ENCODE peak calls at places on chromosomes 5 and 9, in six cellular contexts. V is IMR-90, Z is tibial artery, D is OCI-LY7, F is dorsolateral prefrontal cortex, C is body of pancreas. B is an unnamed sample.

GRCh38 chr9:137458194-137459146 is 664 bp downstream of the NSMF start:
- DNase-seq in V (no peak), Z (peak), D (no peak), F (peak), C (peak), B (peak)

GRCh38 chr5:180054226-180054625 is 17.3 kb downstream of the RNF130 start:
- DNase-seq in V (no peak), Z (no peak), D (no peak), F (no peak), C (no peak), B (no peak)

GRCh38 chr9:111597852-111598729 is 1.4 kb downstream of the PTGR1 start:
- DNase-seq in V (peak), Z (peak), D (peak), F (peak), C (peak), B (peak)

GRCh38 chr5:108830705-108831276 is 83.1 kb downstream of the FER start:
- DNase-seq in V (no peak), Z (no peak), D (no peak), F (no peak), C (no peak), B (no peak)

GRCh38 chr9:34163439-34163838 is 15.4 kb upstream of the UBAP1 start:
- DNase-seq in V (peak), Z (no peak), D (no peak), F (no peak), C (no peak), B (no peak)

GRCh38 chr5:173911623-173912022 is 23.5 kb downstream of the CPEB4 start:
- DNase-seq in V (no peak), Z (no peak), D (no peak), F (no peak), C (no peak), B (no peak)

GRCh38 chr5:5497132-5497748 is 74.8 kb downstream of the ICE1 start:
- DNase-seq in V (peak), Z (peak), D (peak), F (peak), C (peak), B (peak)

GRCh38 chr5:100623719-100624118 is 88.5 kb downstream of the FAM174A start:
- DNase-seq in V (peak), Z (no peak), D (peak), F (no peak), C (no peak), B (no peak)

GRCh38 chr5:39783756-39784421 is 359.1 kb upstream of the DAB2 start:
- DNase-seq in V (peak), Z (no peak), D (no peak), F (no peak), C (no peak), B (no peak)

GRCh38 chr9:107733530-107733907 is 243.9 kb upstream of the KLF4 start:
- DNase-seq in V (no peak), Z (peak), D (no peak), F (peak), C (peak), B (peak)

GRCh38 chr9:82247318-82247717 is 258.7 kb downstream of the SPATA31D1 start:
- DNase-seq in V (no peak), Z (peak), D (peak), F (no peak), C (peak), B (no peak)

GRCh38 chr5:172439785-172440480 is 14.4 kb downstream of the SH3PXD2B start:
- DNase-seq in V (no peak), Z (no peak), D (no peak), F (no peak), C (no peak), B (peak)

GRCh38 chr5:74631088-74631960 is 9.2 kb downstream of the ENC1 start:
- DNase-seq in V (peak), Z (no peak), D (peak), F (no peak), C (no peak), B (no peak)

GRCh38 chr5:149063017-149063687 is at the start of gene SH3TC2:
- DNase-seq in V (peak), Z (no peak), D (no peak), F (peak), C (peak), B (no peak)

GRCh38 chr9:93531374-93531773 is 45.0 kb upstream of the PHF2 start:
- DNase-seq in V (peak), Z (no peak), D (peak), F (no peak), C (no peak), B (no peak)
- TF ChIP-seq CTCF in V (no peak), Z (no peak), D (peak), F (no peak), C (no peak), B (peak)

GRCh38 chr5:159750226-159750625 is 166.1 kb upstream of the ADRA1B start:
- DNase-seq in V (no peak), Z (no peak), D (no peak), F (no peak), C (no peak), B (no peak)

GRCh38 chr5:159746707-159747106 is 169.6 kb upstream of the ADRA1B start:
- DNase-seq in V (no peak), Z (no peak), D (no peak), F (no peak), C (no peak), B (no peak)

GRCh38 chr5:159751459-159751858 is 164.8 kb upstream of the ADRA1B start:
- DNase-seq in V (no peak), Z (no peak), D (no peak), F (no peak), C (no peak), B (no peak)

GRCh38 chr5:159752622-159753275 is 163.5 kb upstream of the ADRA1B start:
- DNase-seq in V (no peak), Z (peak), D (no peak), F (no peak), C (no peak), B (no peak)

DNA sequence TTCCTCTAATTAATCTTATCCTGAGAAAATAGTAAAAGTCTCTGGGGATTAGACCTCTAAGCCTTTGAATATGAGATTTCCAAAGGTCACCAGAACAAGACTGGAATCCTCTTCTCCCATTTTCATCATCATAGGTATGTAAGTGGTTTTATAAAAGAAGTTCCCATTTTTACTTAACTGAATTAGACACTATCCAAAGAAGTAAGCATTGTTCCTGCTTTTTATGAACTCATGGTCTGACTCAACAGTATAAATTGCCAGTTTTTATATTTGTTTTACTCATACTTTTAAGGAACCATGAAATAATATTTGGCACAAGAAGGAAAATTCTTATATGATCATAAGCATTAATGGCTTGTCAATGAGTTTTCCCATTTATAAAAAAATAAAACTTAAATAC is 167.1 kb upstream of the ADRA1B start:
- DNase-seq in V (peak), Z (no peak), D (no peak), F (no peak), C (no peak), B (no peak)
- H3K27ac ChIP-seq in V (no peak), Z (no peak), D (no peak), F (no peak), C (no peak), B (no peak)

GRCh38 chr9:92313624-92314012 is 11.5 kb downstream of the NOL8 start:
- DNase-seq in V (no peak), Z (no peak), D (no peak), F (no peak), C (no peak), B (no peak)

GRCh38 chr9:92310562-92310961 is 14.6 kb downstream of the NOL8 start:
- DNase-seq in V (peak), Z (no peak), D (no peak), F (no peak), C (no peak), B (no peak)

GRCh38 chr9:92312887-92313623 is 12.1 kb downstream of the NOL8 start:
- DNase-seq in V (no peak), Z (no peak), D (no peak), F (no peak), C (no peak), B (no peak)

DNA sequence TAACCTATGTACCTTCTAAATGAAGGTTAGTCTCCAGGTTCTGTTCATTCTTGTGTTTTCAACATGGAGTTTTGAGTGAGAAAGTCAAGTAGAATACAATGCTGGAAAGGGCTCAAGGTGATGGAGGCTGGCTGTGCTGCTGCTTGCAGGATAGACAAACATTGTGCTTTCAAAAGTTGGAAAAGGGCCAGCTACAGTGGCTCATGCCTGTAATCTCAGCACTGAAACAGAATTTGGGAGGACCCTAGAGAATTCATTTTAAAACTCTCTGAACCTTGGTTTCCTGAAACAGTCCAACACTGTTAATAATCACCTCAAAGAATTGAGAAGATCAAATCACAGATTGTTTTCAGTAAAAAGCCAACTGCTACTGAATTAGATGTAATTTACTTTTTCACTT is 15.4 kb upstream of the IARS1 start:
- DNase-seq in V (peak), Z (no peak), D (no peak), F (no peak), C (peak), B (no peak)
- TF ChIP-seq CTCF in V (no peak), Z (no peak), D (no peak), F (no peak), C (no peak), B (no peak)

DNA sequence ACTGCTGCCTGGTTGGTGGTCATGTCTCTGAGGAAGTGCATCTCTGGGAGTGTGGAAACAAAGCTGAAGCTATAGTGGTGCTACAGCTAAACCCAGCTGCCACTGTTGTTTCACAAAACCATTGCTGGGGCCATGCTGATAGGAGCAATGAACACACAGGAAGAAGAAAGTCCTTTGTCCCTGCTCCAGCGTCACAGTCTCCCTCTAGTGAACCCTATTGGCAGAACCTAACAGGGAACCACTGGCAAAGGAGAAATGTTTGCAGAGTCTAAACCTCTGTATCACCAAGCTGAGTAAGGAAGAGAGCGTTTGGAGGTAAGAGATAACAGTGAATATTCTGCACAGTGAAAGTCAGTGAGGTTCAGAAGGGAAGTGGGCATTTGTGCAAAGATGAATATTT is 244.0 kb downstream of the YTHDC2 start:
- DNase-seq in V (no peak), Z (no peak), D (no peak), F (no peak), C (no peak), B (no peak)
- H3K27ac ChIP-seq in V (no peak), Z (no peak), D (no peak), F (no peak), C (no peak), B (no peak)

DNA sequence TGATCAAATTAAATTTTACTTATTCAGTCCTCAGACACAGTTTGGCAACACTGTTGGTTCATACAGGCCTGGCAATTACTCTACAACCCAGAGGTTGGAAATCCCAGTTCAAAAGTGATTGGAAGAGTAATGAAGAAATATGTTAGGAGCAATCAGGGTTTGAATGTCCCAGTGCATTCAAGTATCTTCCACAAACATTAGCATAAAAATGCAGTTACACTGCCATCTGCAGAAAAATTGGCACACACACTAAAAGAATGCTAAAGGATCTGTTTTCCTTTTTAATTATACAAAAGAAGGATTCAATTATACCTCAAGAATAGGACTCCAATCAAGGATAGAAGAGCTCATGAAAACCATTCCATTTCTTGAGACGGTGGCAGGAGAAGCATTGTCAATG is 130.2 kb downstream of the DNAH5 start:
- DNase-seq in V (peak), Z (no peak), D (no peak), F (no peak), C (no peak), B (no peak)
- TF ChIP-seq CTCF in V (peak), Z (no peak), D (peak), F (no peak), C (no peak), B (no peak)

GRCh38 chr5:139391570-139392323 is 2.0 kb upstream of the MZB1 start:
- DNase-seq in V (peak), Z (no peak), D (peak), F (no peak), C (no peak), B (peak)

GRCh38 chr5:139394123-139394653 is 716 bp downstream of the PROB1 start:
- DNase-seq in V (no peak), Z (no peak), D (peak), F (peak), C (no peak), B (peak)

GRCh38 chr5:139392324-139392677 is 2.6 kb upstream of the MZB1 start:
- DNase-seq in V (no peak), Z (no peak), D (no peak), F (no peak), C (no peak), B (no peak)

GRCh38 chr5:139393497-139394122 is 1.3 kb downstream of the PROB1 start:
- DNase-seq in V (no peak), Z (no peak), D (no peak), F (no peak), C (no peak), B (no peak)

GRCh38 chr5:139392678-139393496 is 2.0 kb downstream of the PROB1 start:
- DNase-seq in V (no peak), Z (no peak), D (peak), F (no peak), C (peak), B (peak)
- H3K27ac ChIP-seq in V (no peak), Z (no peak), D (peak), F (no peak), C (no peak), B (peak)

DNA sequence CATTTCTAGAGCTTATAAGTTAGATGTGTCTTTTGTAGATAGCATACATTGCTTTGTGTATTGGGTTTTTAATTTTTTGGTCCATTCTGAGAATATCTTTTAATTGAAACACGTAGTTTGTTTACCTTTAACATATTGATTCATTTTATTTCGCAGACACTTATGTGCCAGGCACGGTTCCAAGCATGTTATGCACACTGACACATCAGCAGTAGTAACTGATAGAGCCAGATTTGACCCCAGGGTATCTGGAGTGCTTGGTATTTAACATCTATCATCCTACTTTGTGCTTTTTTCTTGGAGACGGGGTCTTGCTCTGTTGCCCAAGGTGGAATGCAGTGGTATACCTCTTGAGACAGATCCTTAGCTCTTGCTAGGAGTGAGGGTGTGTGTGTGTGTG is 71.9 kb downstream of the USP20 start:
- DNase-seq in V (peak), Z (no peak), D (no peak), F (no peak), C (no peak), B (no peak)
- TF ChIP-seq CTCF in V (no peak), Z (no peak), D (no peak), F (no peak), C (no peak), B (no peak)